ENCODE peak calls at places on chromosomes 6 and 20, in ten cellular contexts. C is skeletal muscle cell, U is pancreas, I is neuronal stem cell, D is esophagus muscularis mucosa, T is psoas muscle, M is mesendoderm, N is kidney, B is heart right ventricle, R is ovary. W is an unnamed sample.

GRCh38 chr6:10401004-10401536 is 13.8 kb downstream of the TFAP2A start:
- DNase-seq in C (no peak), U (no peak), I (no peak), D (no peak), T (no peak), M (peak; percentile 49), N (no peak), B (no peak), R (no peak), W (no peak)

GRCh38 chr6:148263961-148264360 is 78.7 kb upstream of the SASH1 start:
- DNase-seq in C (no peak), U (no peak), I (no peak), D (no peak), T (no peak), M (no peak), N (no peak), B (no peak), R (no peak), W (no peak)

GRCh38 chr6:111114484-111114883 is 27.2 kb downstream of the SLC16A10 start:
- DNase-seq in C (no peak), U (no peak), I (no peak), D (no peak), T (no peak), M (no peak), N (no peak), B (no peak), R (no peak), W (no peak)

GRCh38 chr6:43911625-43912577 is 141.9 kb downstream of the VEGFA start:
- DNase-seq in C (no peak), U (peak; percentile 51), I (no peak), D (no peak), T (peak; percentile 6), M (peak; percentile 86), N (no peak), B (no peak), R (no peak), W (no peak)

GRCh38 chr6:36822506-36823269 is 16.6 kb downstream of the CPNE5 start:
- DNase-seq in C (no peak), U (no peak), I (no peak), D (no peak), T (no peak), M (no peak), N (no peak), B (peak; percentile 73), R (no peak), W (no peak)

GRCh38 chr6:29602564-29603361 is 17.8 kb downstream of the OR2H2 start:
- DNase-seq in C (no peak), U (no peak), I (no peak), D (no peak), T (no peak), M (peak; percentile 93), N (no peak), B (no peak), R (no peak), W (no peak)

GRCh38 chr6:1321715-1322114 is 9.8 kb downstream of the FOXQ1 start:
- DNase-seq in C (peak; percentile 59), U (no peak), I (no peak), D (no peak), T (no peak), M (no peak), N (no peak), B (no peak), R (no peak), W (peak; percentile 84)

GRCh38 chr20:15818651-15819071 is 754.6 kb downstream of the KIF16B start:
- DNase-seq in C (no peak), U (no peak), I (no peak), D (no peak), T (no peak), M (peak; percentile 91), N (no peak), B (no peak), R (no peak), W (no peak)

GRCh38 chr20:1304711-1305515 is 24.0 kb downstream of the SDCBP2 start:
- DNase-seq in C (no peak), U (no peak), I (no peak), D (no peak), T (no peak), M (no peak), N (no peak), B (no peak), R (no peak), W (no peak)

GRCh38 chr6:118309337-118310093 is 238.6 kb upstream of the PLN start:
- DNase-seq in C (no peak), U (no peak), I (no peak), D (no peak), T (no peak), M (no peak), N (no peak), B (no peak), R (no peak), W (no peak)

GRCh38 chr6:113644861-113645575 is 212.1 kb upstream of the MARCKS start:
- DNase-seq in C (peak; percentile 97), U (no peak), I (no peak), D (no peak), T (no peak), M (no peak), N (no peak), B (no peak), R (no peak), W (peak; percentile 83)

DNA sequence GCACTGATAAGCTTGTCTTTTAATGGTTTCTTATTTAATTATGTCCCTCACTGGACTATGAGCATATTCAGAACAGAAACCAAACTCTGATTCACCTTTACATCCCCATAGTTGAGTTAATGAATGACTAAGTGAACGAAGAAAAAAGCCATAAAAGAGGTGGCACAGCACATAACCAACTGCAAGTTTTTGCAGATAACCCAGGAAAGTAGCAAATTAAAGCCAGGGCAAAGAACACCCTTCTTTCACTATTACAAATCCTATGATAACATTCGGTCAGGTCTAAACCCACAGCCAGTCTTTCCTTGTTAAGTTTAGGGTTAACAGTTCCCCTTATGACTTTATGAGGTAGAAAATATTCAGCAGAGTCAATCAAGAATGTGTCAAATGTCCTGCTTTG is 102.7 kb downstream of the RIN2 start:
- DNase-seq in C (no peak), U (no peak), I (no peak), D (no peak), T (no peak), M (no peak), N (no peak), B (no peak), R (no peak), W (no peak)
- H3K4me3 ChIP-seq in C (no peak overlapping the region), U (no peak overlapping the region), I (no peak overlapping the region), D (no peak overlapping the region), T (no peak overlapping the region), M (no peak overlapping the region), N (no peak overlapping the region), B (no peak overlapping the region), R (no peak overlapping the region), W (no peak overlapping the region)

GRCh38 chr6:26215200-26216014 is 128.2 kb downstream of the HFE start:
- DNase-seq in C (no peak), U (no peak), I (no peak), D (no peak), T (no peak), M (peak; percentile 81), N (no peak), B (no peak), R (no peak), W (no peak)
- H3K4me3 ChIP-seq in C (peak overlapping the region; percentile 52), U (peak overlapping the region; percentile 0), I (peak overlapping the region; percentile 50), D (peak overlapping the region; percentile 58), T (peak overlapping the region; percentile 67), M (peak overlapping the region; percentile 63), N (peak overlapping the region; percentile 51), B (peak overlapping the region; percentile 19), R (peak overlapping the region; percentile 37), W (peak overlapping the region; percentile 50)

GRCh38 chr6:32152414-32153251 is 894 bp upstream of the PRRT1 start:
- DNase-seq in C (no peak), U (no peak), I (no peak), D (no peak), T (no peak), M (no peak), N (no peak), B (no peak), R (peak; percentile 54), W (peak; percentile 69)
- H3K4me3 ChIP-seq in C (peak overlapping the region; percentile 78), U (no peak overlapping the region), I (peak overlapping the region; percentile 60), D (peak overlapping the region; percentile 82), T (peak overlapping the region; percentile 76), M (peak overlapping the region; percentile 54), N (peak overlapping the region; percentile 99), B (peak overlapping the region; percentile 58), R (peak overlapping the region; percentile 51), W (peak overlapping the region; percentile 90)

GRCh38 chr6:73696990-73697651 is 1.1 kb downstream of the CD109 start:
- DNase-seq in C (no peak), U (no peak), I (no peak), D (no peak), T (no peak), M (peak; percentile 32), N (no peak), B (no peak), R (no peak), W (no peak)

GRCh38 chr6:73699656-73700055 is 3.7 kb downstream of the CD109 start:
- DNase-seq in C (no peak), U (no peak), I (no peak), D (no peak), T (no peak), M (peak; percentile 42), N (no peak), B (no peak), R (no peak), W (no peak)

GRCh38 chr6:73700060-73700459 is 4.1 kb downstream of the CD109 start:
- DNase-seq in C (no peak), U (no peak), I (no peak), D (no peak), T (no peak), M (no peak), N (no peak), B (no peak), R (no peak), W (no peak)

GRCh38 chr6:73694711-73695411 is 1.1 kb upstream of the CD109 start:
- DNase-seq in C (peak; percentile 27), U (no peak), I (no peak), D (no peak), T (no peak), M (peak; percentile 28), N (no peak), B (no peak), R (no peak), W (peak; percentile 81)

GRCh38 chr6:73695619-73696421 is at the start of gene CD109:
- DNase-seq in C (peak; percentile 66), U (peak; percentile 65), I (peak; percentile 50), D (no peak), T (peak; percentile 61), M (peak; percentile 79), N (peak; percentile 76), B (peak; percentile 38), R (no peak), W (peak; percentile 89)
- H3K4me3 ChIP-seq in C (peak within 1 kb of the TSS; percentile 58), U (peak within 1 kb of the TSS; percentile 21), I (peak within 1 kb of the TSS; percentile 39), D (peak within 1 kb of the TSS; percentile 74), T (peak within 1 kb of the TSS; percentile 74), M (peak within 1 kb of the TSS; percentile 53), N (peak within 1 kb of the TSS; percentile 71), B (peak within 1 kb of the TSS; percentile 64), R (peak within 1 kb of the TSS; percentile 60), W (peak within 1 kb of the TSS; percentile 73)

GRCh38 chr6:20319520-20320357 is 81.9 kb upstream of the E2F3 start:
- DNase-seq in C (no peak), U (no peak), I (no peak), D (no peak), T (peak; percentile 58), M (no peak), N (peak; percentile 80), B (no peak), R (no peak), W (no peak)
- H3K4me3 ChIP-seq in C (no peak overlapping the region), U (no peak overlapping the region), I (no peak overlapping the region), D (peak overlapping the region; percentile 3), T (no peak overlapping the region), M (no peak overlapping the region), N (no peak overlapping the region), B (no peak overlapping the region), R (no peak overlapping the region), W (no peak overlapping the region)

W was measured in foreskin fibroblast.